ENCODE peak calls at places on chromosomes 13 and 19, in seven cellular contexts. R is COLO829; W is neural crest cell; A is CD8-positive, alpha-beta memory T cell; D is HS-5; B is kidney; U is neuronal stem cell. V is an unnamed sample.

GRCh38 chr19:10430505-10431253 is 10.3 kb downstream of the PDE4A start:
- DNase-seq in R (no peak), W (no peak), A (no peak), D (no peak), B (peak; percentile 88), U (no peak), V (no peak)

GRCh38 chr19:39390460-39390758 is 497 bp downstream of the PAF1 start:
- DNase-seq in R (no peak), W (no peak), A (peak; percentile 82), D (no peak), B (no peak), U (no peak), V (peak; percentile 69)

GRCh38 chr19:43799502-43800142 is 2.6 kb downstream of the LYPD5 start:
- DNase-seq in R (no peak), W (no peak), A (no peak), D (no peak), B (no peak), U (no peak), V (no peak)

GRCh38 chr13:99353836-99354235 is 46.6 kb upstream of the GPR183 start:
- DNase-seq in R (no peak), W (no peak), A (no peak), D (no peak), B (no peak), U (no peak), V (no peak)

GRCh38 chr19:44886141-44886540 is 4.9 kb upstream of the TOMM40 start:
- DNase-seq in R (no peak), W (no peak), A (no peak), D (no peak), B (no peak), U (no peak), V (no peak)

GRCh38 chr13:25687622-25688225 is 315.9 kb downstream of the ATP8A2 start:
- DNase-seq in R (no peak), W (no peak), A (no peak), D (no peak), B (no peak), U (no peak), V (no peak)

GRCh38 chr13:79283742-79284141 is 122.3 kb downstream of the RBM26 start:
- DNase-seq in R (no peak), W (no peak), A (no peak), D (no peak), B (no peak), U (no peak), V (no peak)

GRCh38 chr13:68927387-68928026 is 1180.1 kb upstream of the ATXN8OS start:
- DNase-seq in R (no peak), W (peak; percentile 16), A (no peak), D (no peak), B (no peak), U (peak; percentile 54), V (no peak)

GRCh38 chr19:54449701-54450069 is 686 bp downstream of the LENG8 start:
- DNase-seq in R (no peak), W (no peak), A (no peak), D (no peak), B (no peak), U (no peak), V (no peak)

GRCh38 chr13:57123660-57124059 is 17.1 kb upstream of the PRR20A start:
- DNase-seq in R (no peak), W (no peak), A (no peak), D (no peak), B (no peak), U (no peak), V (no peak)

GRCh38 chr13:107843281-107843680 is 372.1 kb downstream of the LIG4 start:
- DNase-seq in R (no peak), W (no peak), A (no peak), D (no peak), B (no peak), U (no peak), V (no peak)

GRCh38 chr13:32695602-32696250 is 109.5 kb downstream of the PDS5B start:
- DNase-seq in R (no peak), W (no peak), A (no peak), D (no peak), B (no peak), U (no peak), V (no peak)

GRCh38 chr13:24668955-24669354 is 11.3 kb upstream of the ATP12A start:
- DNase-seq in R (no peak), W (no peak), A (no peak), D (no peak), B (no peak), U (no peak), V (no peak)

GRCh38 chr19:32448026-32448425 is 42.5 kb downstream of the DPY19L3 start:
- DNase-seq in R (no peak), W (no peak), A (no peak), D (no peak), B (no peak), U (no peak), V (no peak)

GRCh38 chr13:31887311-31887710 is 144.3 kb upstream of the FRY start:
- DNase-seq in R (no peak), W (no peak), A (no peak), D (no peak), B (no peak), U (no peak), V (no peak)

GRCh38 chr19:53511357-53511756 is 26.6 kb upstream of the ZNF331 start:
- DNase-seq in R (no peak), W (no peak), A (no peak), D (no peak), B (no peak), U (no peak), V (no peak)